ENCODE peak calls at places on chromosomes 3 and 15, in five cellular contexts. Z is mammary epithelial cell, O is neuronal stem cell, B is fibroblast of lung, A is IMR-90. J is an unnamed sample.

GRCh38 chr15:58742022-58742421 is 7.5 kb downstream of the ADAM10 start:
- DNase-seq in A (peak; percentile 56), B (peak; percentile 47), Z (no peak), O (no peak), J (no peak)

GRCh38 chr3:189001559-189001958 is 170.2 kb upstream of the TPRG1 start:
- DNase-seq in A (peak; percentile 93), O (no peak), Z (peak; percentile 81), B (peak; percentile 51), J (peak; percentile 92)

GRCh38 chr3:162150790-162151189 is 654.2 kb downstream of the OTOL1 start:
- DNase-seq in Z (no peak), A (no peak), B (no peak), O (no peak), J (no peak)

GRCh38 chr15:45254405-45255293 is 2.6 kb downstream of the SLC28A2 start:
- DNase-seq in A (peak; percentile 71), B (peak; percentile 44), O (no peak), Z (peak; percentile 66), J (peak; percentile 50)

GRCh38 chr3:135090020-135090717 is 295.1 kb downstream of the EPHB1 start:
- DNase-seq in B (no peak), Z (no peak), O (no peak), A (no peak), J (no peak)

GRCh38 chr3:123480428-123480827 is 31.5 kb upstream of the ADCY5 start:
- DNase-seq in B (no peak), O (no peak), A (no peak), Z (no peak), J (no peak)

GRCh38 chr3:154275965-154276364 is 48.3 kb downstream of the DHX36 start:
- DNase-seq in O (no peak), A (no peak), B (no peak), Z (no peak), J (no peak)

GRCh38 chr3:43497905-43498365 is 123.9 kb downstream of the ANO10 start:
- DNase-seq in Z (peak; percentile 18), A (peak; percentile 69), O (no peak), B (peak; percentile 84), J (peak; percentile 61)

GRCh38 chr15:68877626-68878025 is 52.7 kb upstream of the SPESP1 start:
- DNase-seq in Z (no peak), A (no peak), O (no peak), B (no peak), J (no peak)

GRCh38 chr3:55341502-55342031 is 145.5 kb downstream of the WNT5A start:
- DNase-seq in O (no peak), B (no peak), A (peak; percentile 36), Z (no peak), J (peak; percentile 68)

GRCh38 chr3:143885803-143886427 is 37.6 kb upstream of the SLC9A9 start:
- DNase-seq in B (peak; percentile 45), Z (peak; percentile 23), A (peak; percentile 34), O (no peak), J (peak; percentile 67)

GRCh38 chr3:156404217-156404616 is 150.7 kb downstream of the SSR3 start:
- DNase-seq in B (no peak), A (no peak), O (no peak), Z (no peak), J (no peak)

GRCh38 chr3:89113887-89114840 is 6.7 kb downstream of the EPHA3 start:
- DNase-seq in B (peak; percentile 70), A (peak; percentile 42), Z (peak; percentile 84), O (peak; percentile 56), J (peak; percentile 72)

GRCh38 chr15:59553879-59554735 is 57.5 kb upstream of the GCNT3 start:
- DNase-seq in B (no peak), O (no peak), A (no peak), Z (peak; percentile 97), J (peak; percentile 76)

GRCh38 chr15:55334997-55335396 is 16.0 kb downstream of the PIGB start:
- DNase-seq in A (peak; percentile 89), Z (peak; percentile 20), B (peak; percentile 56), O (no peak), J (peak; percentile 49)

GRCh38 chr3:175489406-175489805 is 630.3 kb downstream of the NAALADL2 start:
- DNase-seq in O (no peak), Z (no peak), A (no peak), B (no peak), J (no peak)

GRCh38 chr3:4738737-4739274 is 240.4 kb upstream of the BHLHE40 start:
- DNase-seq in B (no peak), O (no peak), Z (peak; percentile 69), A (no peak), J (peak; percentile 51)

GRCh38 chr3:53775018-53775417 is 71.2 kb downstream of the CHDH start:
- DNase-seq in B (no peak), O (no peak), A (no peak), Z (no peak), J (no peak)

GRCh38 chr15:77582763-77583162 is 49.9 kb downstream of the LINGO1 start:
- DNase-seq in A (no peak), B (no peak), O (no peak), Z (no peak), J (no peak)

GRCh38 chr15:77581896-77582569 is 50.7 kb downstream of the LINGO1 start:
- DNase-seq in A (no peak), Z (no peak), O (no peak), B (no peak), J (no peak)

GRCh38 chr15:77584201-77584600 is 48.5 kb downstream of the LINGO1 start:
- DNase-seq in B (no peak), A (no peak), O (no peak), Z (no peak), J (no peak)

GRCh38 chr15:77588126-77588525 is 44.6 kb downstream of the LINGO1 start:
- DNase-seq in B (no peak), O (no peak), A (no peak), Z (no peak), J (no peak)

DNA sequence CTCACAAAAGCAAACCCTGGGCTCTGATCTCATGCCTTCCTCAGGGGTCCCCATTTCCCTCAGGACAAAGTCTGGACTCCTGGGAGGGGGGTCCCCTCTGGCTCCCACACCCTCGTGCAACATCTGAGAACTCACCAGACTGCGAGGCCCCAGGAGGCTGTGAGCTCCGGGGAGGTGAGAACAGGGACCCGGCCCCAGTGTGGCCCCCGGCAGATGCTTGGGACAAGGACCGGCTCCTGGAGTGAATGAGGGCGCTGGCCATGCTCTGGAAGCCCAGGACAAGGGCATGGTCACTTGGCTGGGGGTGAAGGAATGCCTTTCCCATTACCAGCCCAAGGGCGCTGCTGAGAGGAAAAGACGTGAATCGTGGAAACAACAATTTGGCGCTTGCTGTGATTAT is 48.0 kb downstream of the LINGO1 start:
- DNase-seq in B (no peak), O (no peak), A (no peak), Z (no peak), J (no peak)
- H3K9ac ChIP-seq in B (no peak overlapping the region), O (no peak overlapping the region), A (no peak overlapping the region), Z (no peak overlapping the region), J (no peak overlapping the region)

DNA sequence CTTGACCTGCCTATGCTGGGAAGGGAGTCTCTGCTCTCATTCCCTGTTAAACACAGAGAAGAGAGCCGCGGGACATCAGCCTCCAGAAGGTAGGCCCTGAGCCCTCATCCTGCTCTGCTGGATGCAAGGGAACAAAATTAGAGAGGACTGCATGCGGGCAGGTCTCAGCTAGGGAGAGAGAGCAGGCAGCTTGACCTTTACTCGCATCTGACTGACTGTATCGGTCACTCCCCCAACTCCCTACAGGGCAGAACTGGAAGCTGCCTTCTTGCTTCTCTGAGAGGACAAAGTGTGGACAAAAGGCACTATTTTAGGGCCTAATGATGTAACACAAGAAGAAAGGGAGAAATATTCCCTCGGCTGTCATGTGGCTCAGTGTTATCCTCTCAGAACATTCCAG is 38.7 kb upstream of the ATOSA start:
- DNase-seq in O (no peak), Z (no peak), B (no peak), A (no peak), J (no peak)
- H3K4me3 ChIP-seq in O (no peak overlapping the region), Z (no peak overlapping the region), B (no peak overlapping the region), A (no peak overlapping the region), J (no peak overlapping the region)

GRCh38 chr3:71104586-71104985 is 478.9 kb downstream of the FOXP1 start:
- DNase-seq in O (no peak), A (no peak), Z (no peak), B (no peak), J (no peak)

GRCh38 chr3:71101581-71101980 is 481.9 kb downstream of the FOXP1 start:
- DNase-seq in A (peak; percentile 47), O (no peak), B (peak; percentile 63), Z (no peak), J (peak; percentile 83)

GRCh38 chr3:71103430-71103881 is 480.1 kb downstream of the FOXP1 start:
- DNase-seq in B (peak; percentile 86), O (no peak), Z (peak; percentile 21), A (peak; percentile 62), J (peak; percentile 79)

GRCh38 chr3:71102111-71103039 is 481.2 kb downstream of the FOXP1 start:
- DNase-seq in B (peak; percentile 99), Z (peak; percentile 53), O (no peak), A (peak; percentile 99), J (peak; percentile 96)

DNA sequence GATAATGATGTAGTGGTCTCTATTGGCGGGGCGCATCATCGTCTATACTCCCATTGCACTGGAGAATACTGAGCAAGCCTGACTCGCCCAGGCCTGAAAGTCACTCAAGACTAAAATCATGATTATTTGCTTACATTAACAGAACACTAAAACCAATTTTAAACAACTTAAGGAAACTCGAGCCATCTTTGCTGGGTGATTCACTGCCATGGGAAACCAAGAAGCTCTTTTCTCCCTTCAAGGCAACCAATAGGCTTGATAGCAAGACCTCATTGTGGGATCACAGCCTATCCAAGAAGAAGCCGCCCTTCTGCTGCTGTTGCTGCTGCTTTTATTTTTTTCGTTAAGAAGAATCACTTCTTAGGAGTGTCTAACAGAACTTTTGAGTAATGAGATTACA is 479.4 kb downstream of the FOXP1 start:
- DNase-seq in B (peak; percentile 97), A (peak; percentile 99), Z (no peak), O (no peak), J (peak; percentile 84)
- H3K9ac ChIP-seq in B (peak overlapping the region; percentile 25), A (no peak overlapping the region), Z (no peak overlapping the region), O (no peak overlapping the region), J (peak overlapping the region; percentile 71)

GRCh38 chr3:39408493-39409372 is 2.2 kb downstream of the RPSA start:
- DNase-seq in A (no peak), B (no peak), Z (no peak), O (no peak), J (no peak)
- H3K4me3 ChIP-seq in A (no peak overlapping the region), B (peak overlapping the region; percentile 90), Z (peak overlapping the region; percentile 92), O (no peak overlapping the region), J (peak overlapping the region; percentile 86)

GRCh38 chr3:152650177-152650576 is 184.8 kb upstream of the P2RY1 start:
- DNase-seq in O (no peak), Z (no peak), B (peak; percentile 34), A (no peak), J (peak; percentile 16)

GRCh38 chr3:152641198-152641597 is 193.7 kb upstream of the P2RY1 start:
- DNase-seq in Z (no peak), B (no peak), O (no peak), A (no peak), J (no peak)

GRCh38 chr3:152638707-152639450 is 196.1 kb upstream of the P2RY1 start:
- DNase-seq in A (no peak), B (peak; percentile 29), O (no peak), Z (peak; percentile 78), J (peak; percentile 68)

GRCh38 chr3:152646004-152646403 is 188.9 kb upstream of the P2RY1 start:
- DNase-seq in B (no peak), O (no peak), Z (no peak), A (no peak), J (no peak)

DNA sequence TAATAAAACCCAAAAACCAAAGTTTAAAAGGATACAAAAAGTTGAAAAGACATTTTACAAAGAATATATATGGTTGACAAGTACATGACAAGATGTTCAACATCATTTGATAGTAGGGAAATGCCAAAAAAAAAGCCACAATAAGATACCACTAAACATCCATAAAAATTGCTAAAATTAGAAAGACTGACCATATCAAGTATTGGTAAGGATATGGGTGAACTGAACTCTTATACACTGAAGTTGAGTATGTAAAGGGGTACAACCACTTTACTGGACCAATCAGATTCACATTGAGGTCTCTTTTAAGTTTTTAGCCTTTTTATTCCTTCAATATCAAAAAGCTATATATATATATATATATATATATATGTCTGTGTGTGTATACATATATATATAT is 190.5 kb upstream of the P2RY1 start:
- DNase-seq in A (no peak), Z (no peak), O (no peak), B (no peak), J (no peak)
- H3K9ac ChIP-seq in A (no peak overlapping the region), Z (no peak overlapping the region), O (no peak overlapping the region), B (no peak overlapping the region), J (no peak overlapping the region)

J was measured in GM23248.